ENCODE peak calls at places on chromosomes 11 and 22, in four cellular contexts. One of them, this sample, is unnamed.

GRCh38 chr22:26610072-26610958 is 7.5 kb downstream of the CRYBB1 start:
- DNase-seq in K562: no peak
- DNase-seq in transverse colon: peak; percentile 75
- DNase-seq in cardiac muscle cell: no peak
- DNase-seq in this sample: peak; percentile 34

GRCh38 chr22:49330421-49331222 is 497.1 kb downstream of the BRD1 start:
- DNase-seq in transverse colon: peak; percentile 0
- DNase-seq in cardiac muscle cell: no peak
- DNase-seq in K562: no peak
- DNase-seq in this sample: no peak

GRCh38 chr11:122197055-122197987 is 81.3 kb upstream of the BLID start:
- DNase-seq in cardiac muscle cell: no peak
- DNase-seq in K562: no peak
- DNase-seq in transverse colon: no peak
- DNase-seq in this sample: no peak

GRCh38 chr11:19294444-19294843 is 53.7 kb upstream of the E2F8 start:
- DNase-seq in K562: no peak
- DNase-seq in cardiac muscle cell: no peak
- DNase-seq in transverse colon: no peak
- DNase-seq in this sample: no peak

GRCh38 chr22:32558681-32559355 is 84.2 kb downstream of the FBXO7 start:
- DNase-seq in K562: no peak
- DNase-seq in transverse colon: peak; percentile 82
- DNase-seq in cardiac muscle cell: no peak
- DNase-seq in this sample: peak; percentile 69

GRCh38 chr22:39098576-39098975 is 1.5 kb downstream of the APOBEC3H start:
- DNase-seq in cardiac muscle cell: no peak
- DNase-seq in transverse colon: no peak
- DNase-seq in K562: no peak
- DNase-seq in this sample: no peak

GRCh38 chr22:37633082-37633692 is 6.3 kb upstream of the SH3BP1 start:
- DNase-seq in transverse colon: peak; percentile 54
- DNase-seq in cardiac muscle cell: no peak
- DNase-seq in K562: no peak
- DNase-seq in this sample: no peak

GRCh38 chr22:32103648-32104326 is 55.3 kb downstream of the C22orf42 start:
- DNase-seq in K562: no peak
- DNase-seq in cardiac muscle cell: no peak
- DNase-seq in transverse colon: no peak
- DNase-seq in this sample: no peak

GRCh38 chr11:12808519-12808918 is 134.3 kb downstream of the TEAD1 start:
- DNase-seq in transverse colon: no peak
- DNase-seq in cardiac muscle cell: no peak
- DNase-seq in K562: no peak
- DNase-seq in this sample: no peak

GRCh38 chr11:118144869-118145268 is 7.8 kb downstream of the SCN4B start:
- DNase-seq in transverse colon: no peak
- DNase-seq in cardiac muscle cell: no peak
- DNase-seq in K562: no peak
- DNase-seq in this sample: no peak

GRCh38 chr11:75347781-75348613 is 3.5 kb downstream of the ARRB1 start:
- DNase-seq in cardiac muscle cell: peak; percentile 52
- DNase-seq in transverse colon: no peak
- DNase-seq in K562: peak; percentile 26
- DNase-seq in this sample: peak; percentile 52

GRCh38 chr22:20430641-20431519 is 6.7 kb downstream of the SCARF2 start:
- DNase-seq in cardiac muscle cell: peak; percentile 80
- DNase-seq in transverse colon: peak; percentile 57
- DNase-seq in K562: peak; percentile 77
- DNase-seq in this sample: peak; percentile 40

GRCh38 chr11:26048271-26048670 is 283.7 kb upstream of the ANO3 start:
- DNase-seq in cardiac muscle cell: no peak
- DNase-seq in K562: no peak
- DNase-seq in transverse colon: no peak
- DNase-seq in this sample: no peak

GRCh38 chr11:86459002-86459385 is 84.3 kb downstream of the CCDC81 start:
- DNase-seq in cardiac muscle cell: no peak
- DNase-seq in K562: no peak
- DNase-seq in transverse colon: no peak
- DNase-seq in this sample: no peak

GRCh38 chr11:9176136-9176535 is 84.7 kb upstream of the SCUBE2 start:
- DNase-seq in cardiac muscle cell: no peak
- DNase-seq in K562: no peak
- DNase-seq in transverse colon: no peak
- DNase-seq in this sample: no peak
- H3K4me1 ChIP-seq in cardiac muscle cell: no peaks in the 10 kb centered on the region
- H3K4me1 ChIP-seq in K562: no peaks in the 10 kb centered on the region
- H3K4me1 ChIP-seq in transverse colon: no peaks in the 10 kb centered on the region
- H3K4me1 ChIP-seq in this sample: no peaks in the 10 kb centered on the region

GRCh38 chr11:78343303-78343702 is 74.3 kb downstream of the GAB2 start:
- DNase-seq in K562: no peak
- DNase-seq in cardiac muscle cell: no peak
- DNase-seq in transverse colon: no peak
- DNase-seq in this sample: no peak
- TF ChIP-seq CTCF in K562: no peak
- TF ChIP-seq CTCF in cardiac muscle cell: no peak
- TF ChIP-seq CTCF in transverse colon: no peak
- TF ChIP-seq CTCF in this sample: no peak

GRCh38 chr11:87659807-87660206 is 515.4 kb downstream of the RAB38 start:
- DNase-seq in transverse colon: no peak
- DNase-seq in K562: no peak
- DNase-seq in cardiac muscle cell: no peak
- DNase-seq in this sample: no peak

GRCh38 chr11:87661270-87661669 is 514.0 kb downstream of the RAB38 start:
- DNase-seq in transverse colon: no peak
- DNase-seq in K562: no peak
- DNase-seq in cardiac muscle cell: no peak
- DNase-seq in this sample: no peak

GRCh38 chr11:87666730-87667129 is 508.5 kb downstream of the RAB38 start:
- DNase-seq in cardiac muscle cell: no peak
- DNase-seq in transverse colon: no peak
- DNase-seq in K562: no peak
- DNase-seq in this sample: no peak

DNA sequence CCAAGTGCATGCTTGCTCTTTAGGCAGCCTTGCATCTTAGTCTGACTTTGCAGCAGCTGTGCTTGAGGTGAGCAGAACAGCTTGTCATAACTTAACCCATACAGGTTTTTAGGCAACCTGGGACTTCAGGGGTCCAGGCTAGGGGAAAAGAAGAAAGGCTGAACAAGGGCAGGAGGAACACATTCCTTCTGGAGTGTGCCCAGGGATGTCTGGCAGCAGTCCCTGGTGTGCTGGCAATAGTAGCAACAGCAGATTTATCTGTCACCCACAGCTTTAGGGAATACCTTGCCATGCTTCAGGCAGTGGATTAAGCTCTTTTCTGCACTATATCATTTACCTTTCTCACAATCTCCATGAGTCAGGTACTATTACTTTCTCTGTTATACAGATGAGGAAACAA is 513.0 kb downstream of the RAB38 start:
- DNase-seq in K562: no peak
- DNase-seq in cardiac muscle cell: no peak
- DNase-seq in transverse colon: no peak
- DNase-seq in this sample: no peak
- H3K27ac ChIP-seq in K562: no peak overlapping the region
- H3K27ac ChIP-seq in cardiac muscle cell: no peak overlapping the region
- H3K27ac ChIP-seq in transverse colon: no peak overlapping the region
- H3K27ac ChIP-seq in this sample: no peak overlapping the region

DNA sequence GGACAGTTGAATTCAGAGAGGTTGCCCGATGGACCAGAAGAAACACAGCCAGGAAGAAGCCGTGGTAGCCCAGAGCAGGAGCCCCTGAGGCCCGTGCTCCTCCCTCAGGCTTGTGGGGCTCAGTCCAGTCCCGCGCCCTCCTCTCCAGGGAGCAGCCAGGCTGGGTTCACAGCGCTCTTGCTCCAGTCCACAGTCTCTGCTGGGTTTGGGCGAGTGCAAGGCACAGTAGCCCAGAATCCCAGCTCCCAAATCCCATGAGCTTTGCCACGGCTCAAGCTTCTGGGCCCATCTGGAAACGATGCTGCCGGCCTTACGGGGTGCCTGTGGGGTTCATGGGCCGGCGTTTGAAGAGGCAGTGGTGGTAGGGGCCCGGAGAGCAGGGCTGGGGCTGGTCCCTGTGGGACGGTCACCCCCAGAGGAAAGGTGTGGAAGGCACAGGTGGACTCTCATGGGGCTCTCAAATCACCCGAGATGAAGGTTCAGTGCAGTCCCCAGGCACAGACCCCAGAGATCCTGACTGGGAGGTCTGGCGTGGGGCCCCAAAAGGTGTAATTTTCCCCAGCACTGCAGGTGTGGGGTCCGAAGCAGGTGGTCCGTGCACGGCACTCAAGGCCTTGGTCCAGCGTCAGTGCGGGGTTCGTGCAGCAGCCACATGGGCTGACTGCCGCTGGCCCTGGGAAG is 30.6 kb upstream of the ATXN10 start:
- DNase-seq in cardiac muscle cell: no peak
- DNase-seq in K562: no peak
- DNase-seq in transverse colon: no peak
- DNase-seq in this sample: no peak
- H3K4me1 ChIP-seq in cardiac muscle cell: no peaks in the 10 kb centered on the region
- H3K4me1 ChIP-seq in K562: peaks cover 29% of the 10 kb centered on the region
- H3K4me1 ChIP-seq in transverse colon: peaks cover 7% of the 10 kb centered on the region
- H3K4me1 ChIP-seq in this sample: peaks cover 8% of the 10 kb centered on the region

GRCh38 chr11:76910620-76911414 is 50.1 kb downstream of the ACER3 start:
- DNase-seq in transverse colon: no peak
- DNase-seq in cardiac muscle cell: no peak
- DNase-seq in K562: no peak
- DNase-seq in this sample: peak; percentile 50
- TF ChIP-seq CTCF in transverse colon: no peak
- TF ChIP-seq CTCF in cardiac muscle cell: no peak
- TF ChIP-seq CTCF in K562: no peak
- TF ChIP-seq CTCF in this sample: no peak

GRCh38 chr11:33259869-33260268 is 2.7 kb downstream of the HIPK3 start:
- DNase-seq in cardiac muscle cell: no peak
- DNase-seq in K562: no peak
- DNase-seq in transverse colon: no peak
- DNase-seq in this sample: no peak

GRCh38 chr11:33264926-33265325 is 7.7 kb downstream of the HIPK3 start:
- DNase-seq in K562: no peak
- DNase-seq in transverse colon: no peak
- DNase-seq in cardiac muscle cell: no peak
- DNase-seq in this sample: no peak

GRCh38 chr11:33262016-33262638 is 4.9 kb downstream of the HIPK3 start:
- DNase-seq in cardiac muscle cell: peak; percentile 8
- DNase-seq in transverse colon: no peak
- DNase-seq in K562: no peak
- DNase-seq in this sample: no peak

GRCh38 chr11:33266418-33267215 is 9.4 kb downstream of the HIPK3 start:
- DNase-seq in transverse colon: no peak
- DNase-seq in cardiac muscle cell: no peak
- DNase-seq in K562: no peak
- DNase-seq in this sample: no peak

GRCh38 chr11:33263549-33263948 is 6.4 kb downstream of the HIPK3 start:
- DNase-seq in transverse colon: no peak
- DNase-seq in cardiac muscle cell: no peak
- DNase-seq in K562: no peak
- DNase-seq in this sample: no peak
- H3K27ac ChIP-seq in transverse colon: no peak overlapping the region
- H3K27ac ChIP-seq in cardiac muscle cell: peak overlapping the region; percentile 75
- H3K27ac ChIP-seq in K562: no peak overlapping the region
- H3K27ac ChIP-seq in this sample: no peak overlapping the region

DNA sequence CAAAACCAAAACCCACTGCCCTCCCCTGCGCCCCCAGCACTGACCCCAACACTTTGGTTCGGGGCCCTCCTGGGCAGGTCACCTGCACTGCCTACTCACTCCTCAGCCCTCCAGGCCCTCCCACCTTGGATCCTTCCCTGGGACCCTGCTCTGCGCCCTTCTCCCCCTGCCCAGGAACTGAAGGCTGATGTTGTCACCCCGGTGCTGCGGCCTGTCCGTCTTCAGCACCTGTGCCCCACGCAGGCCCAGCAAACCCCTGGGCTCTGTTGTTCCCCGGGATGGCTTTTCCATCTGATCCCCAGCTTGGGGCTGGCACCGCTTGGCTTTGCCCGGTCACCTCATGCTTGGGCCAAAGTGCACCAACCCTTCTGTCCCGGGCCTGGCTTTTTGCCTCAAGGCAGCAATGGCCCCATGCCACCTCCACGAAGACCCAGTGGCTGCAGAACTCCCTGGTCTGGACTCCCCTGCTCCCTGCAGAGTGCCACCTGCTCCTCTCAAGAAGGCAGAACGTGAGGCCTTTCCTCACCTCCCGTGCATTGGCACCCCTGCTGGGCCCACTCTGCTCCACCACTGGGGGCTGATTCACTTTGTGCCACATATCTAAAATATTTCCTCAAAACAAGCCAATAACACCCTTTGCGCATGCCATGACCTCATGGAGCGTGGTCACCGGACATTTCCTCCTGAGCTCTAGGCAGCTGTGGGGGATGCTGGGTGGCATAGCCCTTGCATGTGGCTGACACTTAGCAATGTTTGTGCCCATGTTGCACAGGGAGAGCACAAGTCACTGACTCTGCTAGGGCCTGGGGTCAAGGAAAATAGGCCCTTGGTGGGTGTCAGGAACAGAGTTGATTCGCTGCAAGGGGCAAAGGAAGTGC is 8.8 kb downstream of the PPM1F start:
- DNase-seq in transverse colon: no peak
- DNase-seq in cardiac muscle cell: no peak
- DNase-seq in K562: no peak
- DNase-seq in this sample: no peak
- H3K4me1 ChIP-seq in transverse colon: peaks cover 24% of the 10 kb centered on the region
- H3K4me1 ChIP-seq in cardiac muscle cell: peaks cover 12% of the 10 kb centered on the region
- H3K4me1 ChIP-seq in K562: peaks cover 56% of the 10 kb centered on the region
- H3K4me1 ChIP-seq in this sample: peaks cover 3% of the 10 kb centered on the region

GRCh38 chr11:59668950-59669610 is at the start of gene PATL1:
- DNase-seq in cardiac muscle cell: peak; percentile 100
- DNase-seq in transverse colon: peak; percentile 100
- DNase-seq in K562: peak; percentile 98
- DNase-seq in this sample: peak; percentile 99

GRCh38 chr11:59666969-59667368 is 1.9 kb downstream of the PATL1 start:
- DNase-seq in transverse colon: no peak
- DNase-seq in cardiac muscle cell: no peak
- DNase-seq in K562: no peak
- DNase-seq in this sample: no peak

GRCh38 chr11:59669611-59670009 is 773 bp upstream of the PATL1 start:
- DNase-seq in transverse colon: peak; percentile 42
- DNase-seq in cardiac muscle cell: no peak
- DNase-seq in K562: peak; percentile 20
- DNase-seq in this sample: peak; percentile 47

GRCh38 chr11:59667812-59668187 is 1.0 kb downstream of the PATL1 start:
- DNase-seq in cardiac muscle cell: no peak
- DNase-seq in transverse colon: no peak
- DNase-seq in K562: no peak
- DNase-seq in this sample: no peak

GRCh38 chr11:59668188-59668949 is 468 bp downstream of the PATL1 start:
- DNase-seq in K562: peak; percentile 77
- DNase-seq in cardiac muscle cell: peak; percentile 74
- DNase-seq in transverse colon: peak; percentile 58
- DNase-seq in this sample: peak; percentile 62
- TF ChIP-seq CTCF in K562: peak; percentile 22
- TF ChIP-seq CTCF in cardiac muscle cell: no peak
- TF ChIP-seq CTCF in transverse colon: peak; percentile 28
- TF ChIP-seq CTCF in this sample: no peak